ENCODE peak calls at places on chromosomes 16 and 17, in four cellular contexts. One of them, this sample, is unnamed.

GRCh38 chr17:66667491-66668030 is 167.4 kb upstream of the CACNG5 start:
- DNase-seq in A549: no peak
- DNase-seq in GM12878: peak
- DNase-seq in K562: no peak
- DNase-seq in this sample: no peak

GRCh38 chr17:41343031-41343430 is 7.6 kb downstream of the KRT33A start:
- DNase-seq in A549: no peak
- DNase-seq in GM12878: no peak
- DNase-seq in K562: no peak
- DNase-seq in this sample: no peak

GRCh38 chr16:72210571-72210970 is 38.6 kb upstream of the PMFBP1 start:
- DNase-seq in A549: no peak
- DNase-seq in GM12878: no peak
- DNase-seq in K562: no peak
- DNase-seq in this sample: no peak

GRCh38 chr17:12979826-12980500 is 37.9 kb downstream of the ELAC2 start:
- DNase-seq in A549: no peak
- DNase-seq in GM12878: no peak
- DNase-seq in K562: no peak
- DNase-seq in this sample: no peak

GRCh38 chr17:50501054-50501453 is 7.2 kb upstream of the MYCBPAP start:
- DNase-seq in A549: peak
- DNase-seq in GM12878: no peak
- DNase-seq in K562: peak
- DNase-seq in this sample: peak

GRCh38 chr16:57818377-57819055 is 16.2 kb upstream of the KIFC3 start:
- DNase-seq in A549: no peak
- DNase-seq in GM12878: no peak
- DNase-seq in K562: no peak
- DNase-seq in this sample: no peak

GRCh38 chr16:66832661-66833305 is 2.0 kb upstream of the NAE1 start:
- DNase-seq in A549: no peak
- DNase-seq in GM12878: no peak
- DNase-seq in K562: no peak
- DNase-seq in this sample: no peak

GRCh38 chr16:56450275-56450889 is 750 bp downstream of the NUDT21 start:
- DNase-seq in A549: peak
- DNase-seq in GM12878: no peak
- DNase-seq in K562: no peak
- DNase-seq in this sample: no peak

GRCh38 chr16:3023415-3023668 is 400 bp downstream of the HCFC1R1 start:
- DNase-seq in A549: no peak
- DNase-seq in GM12878: no peak
- DNase-seq in K562: no peak
- DNase-seq in this sample: no peak

GRCh38 chr17:44921122-44921882 is 6.0 kb upstream of the GFAP start:
- DNase-seq in A549: no peak
- DNase-seq in GM12878: no peak
- DNase-seq in K562: peak
- DNase-seq in this sample: no peak

GRCh38 chr16:2468725-2469398 is 2.2 kb upstream of the NTN3 start:
- DNase-seq in A549: no peak
- DNase-seq in GM12878: peak
- DNase-seq in K562: peak
- DNase-seq in this sample: no peak

GRCh38 chr17:65359016-65359415 is 202.4 kb downstream of the AXIN2 start:
- DNase-seq in A549: no peak
- DNase-seq in GM12878: no peak
- DNase-seq in K562: no peak
- DNase-seq in this sample: no peak

GRCh38 chr17:51857052-51857593 is 301.4 kb downstream of the CA10 start:
- DNase-seq in A549: no peak
- DNase-seq in GM12878: no peak
- DNase-seq in K562: no peak
- DNase-seq in this sample: no peak

GRCh38 chr16:12511708-12512107 is 292.0 kb downstream of the CPPED1 start:
- DNase-seq in A549: no peak
- DNase-seq in GM12878: no peak
- DNase-seq in K562: no peak
- DNase-seq in this sample: no peak

GRCh38 chr17:7042507-7043194 is 1.2 kb downstream of the SLC16A11 start:
- DNase-seq in A549: no peak
- DNase-seq in GM12878: no peak
- DNase-seq in K562: no peak
- DNase-seq in this sample: no peak

GRCh38 chr16:20598832-20599469 is 22.8 kb upstream of the ACSM2B start:
- DNase-seq in A549: no peak
- DNase-seq in GM12878: no peak
- DNase-seq in K562: no peak
- DNase-seq in this sample: peak

GRCh38 chr17:77298811-77299210 is 158.0 kb downstream of the SEC14L1 start:
- DNase-seq in A549: peak
- DNase-seq in GM12878: no peak
- DNase-seq in K562: no peak
- DNase-seq in this sample: no peak

GRCh38 chr17:5500247-5500803 is 14.0 kb downstream of the MIS12 start:
- DNase-seq in A549: no peak
- DNase-seq in GM12878: no peak
- DNase-seq in K562: no peak
- DNase-seq in this sample: no peak

GRCh38 chr17:73729101-73729500 is 84.9 kb upstream of the SDK2 start:
- DNase-seq in A549: no peak
- DNase-seq in GM12878: no peak
- DNase-seq in K562: no peak
- DNase-seq in this sample: no peak

GRCh38 chr17:83015511-83015910 is 63.9 kb upstream of the METRNL start:
- DNase-seq in A549: no peak
- DNase-seq in GM12878: no peak
- DNase-seq in K562: no peak
- DNase-seq in this sample: no peak

DNA sequence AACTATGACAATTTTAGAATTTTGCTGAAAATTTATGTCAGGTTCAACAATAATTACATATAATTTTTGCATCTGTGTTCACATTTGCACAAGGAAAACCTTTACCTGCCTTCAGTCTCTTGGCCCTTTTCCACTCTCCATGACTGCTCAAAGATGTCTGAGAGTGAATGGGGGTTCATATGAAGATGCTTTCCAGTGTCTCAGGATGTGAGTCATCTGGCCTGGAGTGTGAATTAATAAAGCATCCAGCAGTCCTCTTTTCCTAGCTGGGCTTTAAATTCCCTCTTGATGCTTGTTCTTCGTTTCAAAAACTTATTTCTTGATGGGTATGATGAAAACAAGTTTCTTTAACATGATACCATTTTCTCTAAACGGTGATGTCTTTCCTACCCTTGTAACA is 99.9 kb downstream of the CDK5R1 start:
- DNase-seq in A549: no peak
- DNase-seq in GM12878: no peak
- DNase-seq in K562: no peak
- DNase-seq in this sample: no peak
- TF ChIP-seq SMC3 in A549: no peak
- TF ChIP-seq SMC3 in GM12878: no peak
- TF ChIP-seq SMC3 in K562: no peak
- TF ChIP-seq SMC3 in this sample: no peak

DNA sequence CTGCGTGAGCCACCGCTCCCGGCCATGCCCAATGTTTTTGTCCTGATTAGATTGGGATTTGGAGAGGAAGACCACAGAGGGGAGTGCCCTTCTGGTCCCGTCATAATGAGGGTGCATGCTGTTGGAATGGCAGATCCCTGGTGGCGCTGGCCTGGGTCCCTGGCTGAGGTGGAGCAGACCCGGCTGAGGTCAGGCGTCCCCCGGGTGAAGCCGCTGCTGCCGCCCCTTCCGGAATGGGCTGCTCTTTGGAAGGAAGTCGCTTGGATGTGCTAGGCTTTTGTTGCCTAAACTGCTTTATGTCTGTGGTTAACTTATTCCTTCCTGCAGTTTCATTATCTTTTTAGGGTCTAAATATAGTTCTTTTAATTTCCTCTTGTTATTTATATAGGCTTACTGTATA is 120.3 kb upstream of the CHMP6 start:
- DNase-seq in A549: no peak
- DNase-seq in GM12878: no peak
- DNase-seq in K562: no peak
- DNase-seq in this sample: no peak
- TF ChIP-seq ESRRA in A549: no peak
- TF ChIP-seq ESRRA in GM12878: no peak
- TF ChIP-seq ESRRA in K562: no peak
- TF ChIP-seq ESRRA in this sample: no peak

DNA sequence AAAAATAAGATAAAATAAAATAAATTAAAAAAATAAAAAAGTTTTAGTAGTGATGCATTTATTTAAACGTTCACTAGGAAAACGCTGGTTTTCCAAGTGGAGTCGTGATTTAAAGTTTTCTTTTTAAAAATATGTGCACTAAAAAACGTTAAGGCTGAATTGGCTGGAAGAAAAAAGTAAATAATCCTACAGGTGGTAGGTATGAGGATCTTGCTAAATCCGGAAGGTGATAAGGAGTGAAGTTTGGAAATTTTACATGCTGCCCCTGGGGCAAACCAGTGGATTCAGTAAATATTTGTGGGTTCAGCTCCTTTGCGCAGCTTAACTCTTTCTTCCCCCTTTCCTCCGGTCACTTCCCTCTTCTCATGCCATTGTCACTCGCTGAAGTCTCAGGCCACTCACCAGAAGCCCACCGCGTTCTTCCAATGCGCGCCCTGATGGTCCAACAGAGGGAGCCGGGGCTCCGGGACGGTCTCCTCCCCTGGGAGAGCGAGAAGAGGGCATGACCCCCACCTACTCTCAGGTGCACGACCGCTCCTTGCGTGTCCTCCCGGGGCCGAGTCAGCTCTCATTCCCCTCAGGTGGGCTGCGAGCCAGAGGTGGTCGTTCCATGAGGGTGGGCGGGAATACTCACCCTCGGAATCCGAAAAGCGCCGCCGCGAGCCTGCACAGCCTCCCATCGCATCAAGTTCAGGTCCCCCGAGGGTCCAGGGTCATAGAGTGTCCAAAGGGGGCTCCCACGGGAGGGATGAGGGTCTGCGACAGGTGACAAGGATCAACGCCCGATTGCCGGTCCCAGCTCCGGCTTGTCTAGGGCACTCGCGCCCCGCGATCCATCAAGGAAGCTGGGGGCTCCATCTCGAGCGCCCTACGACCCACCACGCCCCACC is 549 bp downstream of the CLN3 start:
- DNase-seq in A549: no peak
- DNase-seq in GM12878: no peak
- DNase-seq in K562: peak
- DNase-seq in this sample: peak
- TF ChIP-seq SMC3 in A549: peak
- TF ChIP-seq SMC3 in GM12878: peak
- TF ChIP-seq SMC3 in K562: no peak
- TF ChIP-seq SMC3 in this sample: no peak

GRCh38 chr17:57355090-57355859 is 99.0 kb downstream of the MSI2 start:
- DNase-seq in A549: no peak
- DNase-seq in GM12878: no peak
- DNase-seq in K562: no peak
- DNase-seq in this sample: no peak

GRCh38 chr17:57352658-57353057 is 96.3 kb downstream of the MSI2 start:
- DNase-seq in A549: no peak
- DNase-seq in GM12878: no peak
- DNase-seq in K562: no peak
- DNase-seq in this sample: no peak

GRCh38 chr17:57354669-57355068 is 98.3 kb downstream of the MSI2 start:
- DNase-seq in A549: no peak
- DNase-seq in GM12878: no peak
- DNase-seq in K562: no peak
- DNase-seq in this sample: no peak

GRCh38 chr17:57349533-57350227 is 93.4 kb downstream of the MSI2 start:
- DNase-seq in A549: no peak
- DNase-seq in GM12878: no peak
- DNase-seq in K562: no peak
- DNase-seq in this sample: no peak

GRCh38 chr17:57350266-57350665 is 93.9 kb downstream of the MSI2 start:
- DNase-seq in A549: no peak
- DNase-seq in GM12878: no peak
- DNase-seq in K562: no peak
- DNase-seq in this sample: no peak
- TF ChIP-seq ESRRA in A549: no peak
- TF ChIP-seq ESRRA in GM12878: no peak
- TF ChIP-seq ESRRA in K562: no peak
- TF ChIP-seq ESRRA in this sample: no peak

DNA sequence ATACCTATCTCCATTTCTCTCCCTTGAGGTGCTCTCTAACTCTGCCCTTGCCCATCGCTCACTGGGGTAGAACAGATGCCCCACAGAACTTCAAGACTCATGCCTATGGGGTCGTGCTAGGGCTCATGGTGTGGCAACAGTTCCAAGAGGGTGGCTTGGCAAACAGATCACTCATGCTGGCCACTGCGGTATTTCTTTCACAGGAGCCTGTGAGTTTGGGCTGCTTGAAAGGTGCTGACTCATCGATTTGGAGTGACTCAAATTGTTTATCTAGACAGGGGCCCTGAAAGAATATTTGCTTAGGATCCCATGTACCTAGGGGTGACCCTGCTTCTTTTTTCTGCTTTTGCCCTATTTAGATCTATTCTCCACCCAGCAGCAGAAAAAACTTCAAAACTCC is 69.9 kb downstream of the IRX5 start:
- DNase-seq in A549: peak
- DNase-seq in GM12878: no peak
- DNase-seq in K562: no peak
- DNase-seq in this sample: no peak
- TF ChIP-seq SMC3 in A549: no peak
- TF ChIP-seq SMC3 in GM12878: no peak
- TF ChIP-seq SMC3 in K562: no peak
- TF ChIP-seq SMC3 in this sample: no peak

DNA sequence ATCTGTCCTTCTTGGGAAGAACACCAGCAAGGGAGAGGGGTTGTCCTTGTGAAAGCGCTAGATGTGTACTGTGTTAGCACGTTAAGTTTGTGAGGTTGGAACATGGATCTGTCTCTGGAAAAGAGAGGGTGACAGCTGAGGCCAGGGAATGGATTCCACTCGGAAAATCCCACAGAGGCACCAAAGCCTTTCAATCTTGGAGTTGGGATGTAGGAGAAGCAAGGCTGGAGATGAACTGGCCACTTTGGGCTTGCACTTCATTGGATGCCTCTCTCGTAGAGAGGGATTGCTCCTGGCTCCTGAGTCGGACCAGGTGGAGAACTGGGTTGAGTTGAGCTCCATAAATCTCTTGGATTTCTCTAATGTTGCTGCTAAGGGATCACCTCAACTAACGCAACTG is 67.2 kb downstream of the CCDC182 start:
- DNase-seq in A549: no peak
- DNase-seq in GM12878: no peak
- DNase-seq in K562: no peak
- DNase-seq in this sample: no peak
- TF ChIP-seq ESRRA in A549: no peak
- TF ChIP-seq ESRRA in GM12878: no peak
- TF ChIP-seq ESRRA in K562: no peak
- TF ChIP-seq ESRRA in this sample: no peak

This sample was measured in HepG2.